ENCODE peak calls at places on chromosome 22, in nine cellular contexts. B is germinal center; V is SK-N-SH; S is H7; Z is pulmonary artery endothelial cell; D is CD8-positive, alpha-beta T cell; U is fibroblast of lung; Y is EH; R is nucleus accumbens. O is an unnamed sample.
A peak's percentile ranks its signal among the peaks of the same experiment; 100 is the strongest.

GRCh38 chr22:28154856-28155255 is 235.8 kb upstream of the PITPNB start:
- DNase-seq in B (no peak), V (no peak), S (no peak), Z (no peak), D (no peak), U (peak; percentile 46), Y (peak; percentile 30), R (no peak), O (no peak)

GRCh38 chr22:25130462-25130861 is 69.2 kb upstream of the CRYBB3 start:
- DNase-seq in B (no peak), V (no peak), S (no peak), Z (no peak), D (no peak), U (no peak), Y (no peak), R (no peak), O (no peak)

GRCh38 chr22:36015806-36016519 is 12.7 kb downstream of the RBFOX2 start:
- DNase-seq in B (no peak), V (no peak), S (no peak), Z (no peak), D (no peak), U (peak; percentile 62), Y (no peak), R (no peak), O (no peak)

GRCh38 chr22:43828711-43829447 is 16.8 kb upstream of the EFCAB6 start:
- DNase-seq in B (no peak), V (peak; percentile 61), S (peak; percentile 85), Z (no peak), D (no peak), U (peak; percentile 30), Y (peak; percentile 15), R (no peak), O (peak; percentile 81)

GRCh38 chr22:46801826-46802607 is 39.6 kb downstream of the TBC1D22A start:
- DNase-seq in B (no peak), V (no peak), S (no peak), Z (no peak), D (no peak), U (no peak), Y (no peak), R (no peak), O (no peak)

GRCh38 chr22:31753005-31753633 is 700 bp upstream of the DEPDC5 start:
- DNase-seq in B (no peak), V (peak; percentile 77), S (peak; percentile 83), Z (no peak), D (peak; percentile 7), U (no peak), Y (peak; percentile 34), R (peak; percentile 46), O (peak; percentile 35)

GRCh38 chr22:19398680-19399079 is 32.9 kb downstream of the HIRA start:
- DNase-seq in B (no peak), V (no peak), S (no peak), Z (no peak), D (no peak), U (no peak), Y (no peak), R (no peak), O (no peak)

GRCh38 chr22:35892192-35892591 is 136.4 kb downstream of the RBFOX2 start:
- DNase-seq in B (no peak), V (no peak), S (no peak), Z (no peak), D (no peak), U (peak; percentile 89), Y (peak; percentile 79), R (no peak), O (no peak)

GRCh38 chr22:46196268-46196667 is 45.9 kb downstream of the PPARA start:
- DNase-seq in B (no peak), V (peak; percentile 15), S (no peak), Z (no peak), D (no peak), U (no peak), Y (peak; percentile 10), R (peak; percentile 2), O (peak; percentile 64)

GRCh38 chr22:30742291-30743256 is 47.9 kb downstream of the OSBP2 start:
- DNase-seq in B (no peak), V (no peak), S (no peak), Z (no peak), D (no peak), U (peak; percentile 30), Y (peak; percentile 19), R (no peak), O (no peak)